ENCODE peak calls at places on chromosomes 12 and 14, in nine cellular contexts. Q is fibroblast of lung, G is tibial nerve, T is mammary epithelial cell, F is RWPE1, U is Peyer's patch, P is A549, J is suprapubic skin, S is IMR-90. V is an unnamed sample.

GRCh38 chr14:44027397-44027796 is 479.7 kb downstream of the FSCB start:
- DNase-seq in Q (no peak), G (no peak), T (no peak), F (no peak), U (no peak), P (no peak), J (no peak), S (no peak), V (no peak)

GRCh38 chr14:85416771-85417170 is 113.2 kb upstream of the FLRT2 start:
- DNase-seq in Q (peak), G (no peak), T (peak), F (peak), U (no peak), P (peak), J (no peak), S (peak), V (no peak)

GRCh38 chr12:27025116-27025515 is 2.8 kb downstream of the MED21 start:
- DNase-seq in Q (no peak), G (no peak), T (peak), F (no peak), U (no peak), P (no peak), J (no peak), S (peak), V (no peak)

GRCh38 chr14:96176275-96176674 is 28.4 kb upstream of the BDKRB2 start:
- DNase-seq in Q (no peak), G (no peak), T (no peak), F (no peak), U (no peak), P (no peak), J (no peak), S (peak), V (no peak)

GRCh38 chr12:12719496-12719895 is 2.3 kb downstream of the CDKN1B start:
- DNase-seq in Q (peak), G (no peak), T (peak), F (no peak), U (no peak), P (peak), J (no peak), S (no peak), V (no peak)

GRCh38 chr14:96811265-96811664 is 14.1 kb downstream of the VRK1 start:
- DNase-seq in Q (peak), G (no peak), T (peak), F (peak), U (no peak), P (no peak), J (no peak), S (peak), V (no peak)

GRCh38 chr14:29930283-29930682 is 2.6 kb upstream of the PRKD1 start:
- DNase-seq in Q (peak), G (no peak), T (no peak), F (peak), U (no peak), P (no peak), J (no peak), S (peak), V (peak)

GRCh38 chr12:3604750-3605638 is 114.0 kb downstream of the PRMT8 start:
- DNase-seq in Q (peak), G (no peak), T (peak), F (peak), U (no peak), P (no peak), J (no peak), S (no peak), V (peak)

GRCh38 chr14:76203086-76204001 is 51.6 kb downstream of the GPATCH2L start:
- DNase-seq in Q (peak), G (no peak), T (peak), F (peak), U (peak), P (peak), J (no peak), S (peak), V (peak)

GRCh38 chr12:122732170-122732569 is 1.5 kb upstream of the HCAR1 start:
- DNase-seq in Q (no peak), G (no peak), T (no peak), F (no peak), U (peak), P (no peak), J (no peak), S (no peak), V (no peak)

GRCh38 chr12:32809196-32809595 is 53.5 kb upstream of the YARS2 start:
- DNase-seq in Q (no peak), G (no peak), T (no peak), F (no peak), U (no peak), P (no peak), J (no peak), S (no peak), V (no peak)

GRCh38 chr12:111446044-111446581 is 40.4 kb downstream of the SH2B3 start:
- DNase-seq in Q (peak), G (no peak), T (no peak), F (no peak), U (peak), P (no peak), J (peak), S (peak), V (no peak)

GRCh38 chr12:110498984-110499706 is 2.8 kb downstream of the VPS29 start:
- DNase-seq in Q (peak), G (no peak), T (peak), F (peak), U (no peak), P (peak), J (no peak), S (peak), V (peak)

GRCh38 chr14:85528080-85528881 is 1.7 kb upstream of the FLRT2 start:
- DNase-seq in Q (peak), G (peak), T (peak), F (peak), U (no peak), P (peak), J (no peak), S (peak), V (peak)

GRCh38 chr14:89252887-89253532 is 164.0 kb downstream of the FOXN3 start:
- DNase-seq in Q (no peak), G (no peak), T (no peak), F (no peak), U (no peak), P (peak), J (no peak), S (peak), V (no peak)

GRCh38 chr12:51132693-51133092 is 40.2 kb downstream of the TFCP2 start:
- DNase-seq in Q (peak), G (no peak), T (no peak), F (no peak), U (no peak), P (no peak), J (no peak), S (peak), V (no peak)

GRCh38 chr14:101062611-101063010 is 159.1 kb upstream of the RTL1 start:
- DNase-seq in Q (peak), G (no peak), T (no peak), F (no peak), U (no peak), P (no peak), J (peak), S (peak), V (no peak)

GRCh38 chr14:99559286-99559990 is 44.6 kb downstream of the CCDC85C start:
- DNase-seq in Q (peak), G (no peak), T (no peak), F (no peak), U (no peak), P (no peak), J (no peak), S (no peak), V (no peak)

GRCh38 chr14:50320279-50320678 is 8.2 kb downstream of the DMAC2L start:
- DNase-seq in Q (peak), G (no peak), T (peak), F (peak), U (peak), P (no peak), J (no peak), S (peak), V (peak)

GRCh38 chr12:97142737-97143450 is 235.8 kb downstream of the NEDD1 start:
- DNase-seq in Q (peak), G (no peak), T (no peak), F (no peak), U (no peak), P (no peak), J (no peak), S (no peak), V (no peak)

GRCh38 chr12:47747596-47748506 is 10.8 kb downstream of the RAPGEF3 start:
- DNase-seq in Q (no peak), G (no peak), T (no peak), F (no peak), U (no peak), P (no peak), J (no peak), S (no peak), V (no peak)

GRCh38 chr12:32891956-32892355 is 4.6 kb downstream of the PKP2 start:
- DNase-seq in Q (peak), G (no peak), T (peak), F (peak), U (no peak), P (peak), J (no peak), S (no peak), V (no peak)

GRCh38 chr14:89807905-89808304 is 146.6 kb downstream of the EFCAB11 start:
- DNase-seq in Q (no peak), G (no peak), T (no peak), F (no peak), U (no peak), P (no peak), J (no peak), S (no peak), V (no peak)

GRCh38 chr14:85601246-85601645 is 71.3 kb downstream of the FLRT2 start:
- DNase-seq in Q (no peak), G (no peak), T (peak), F (no peak), U (no peak), P (no peak), J (no peak), S (no peak), V (no peak)

GRCh38 chr12:95582230-95583058 is 31.2 kb upstream of the USP44 start:
- DNase-seq in Q (peak), G (no peak), T (peak), F (peak), U (no peak), P (peak), J (no peak), S (peak), V (no peak)

GRCh38 chr14:58426819-58427288 is 477 bp downstream of the TIMM9 start:
- DNase-seq in Q (peak), G (peak), T (no peak), F (peak), U (peak), P (peak), J (no peak), S (peak), V (no peak)

GRCh38 chr12:107645630-107646333 is 39.8 kb upstream of the PWP1 start:
- DNase-seq in Q (peak), G (peak), T (no peak), F (no peak), U (no peak), P (no peak), J (no peak), S (no peak), V (no peak)

GRCh38 chr12:51181558-51181957 is 8.6 kb upstream of the TFCP2 start:
- DNase-seq in Q (no peak), G (no peak), T (no peak), F (no peak), U (no peak), P (no peak), J (no peak), S (no peak), V (no peak)

GRCh38 chr14:89625208-89625987 is 208.4 kb upstream of the FOXN3 start:
- DNase-seq in Q (peak), G (no peak), T (no peak), F (no peak), U (no peak), P (no peak), J (no peak), S (no peak), V (no peak)

GRCh38 chr12:26906704-26907103 is 31.1 kb downstream of the INTS13 start:
- DNase-seq in Q (no peak), G (no peak), T (peak), F (no peak), U (no peak), P (no peak), J (no peak), S (no peak), V (no peak)

GRCh38 chr14:56562883-56563282 is 16.7 kb upstream of the TMEM260 start:
- DNase-seq in Q (no peak), G (no peak), T (no peak), F (no peak), U (no peak), P (no peak), J (no peak), S (no peak), V (no peak)

GRCh38 chr12:117441751-117442150 is 80.3 kb upstream of the NOS1 start:
- DNase-seq in Q (peak), G (no peak), T (no peak), F (no peak), U (no peak), P (peak), J (no peak), S (no peak), V (peak)

GRCh38 chr12:78483767-78484315 is 380.7 kb upstream of the SYT1 start:
- DNase-seq in Q (no peak), G (no peak), T (no peak), F (no peak), U (no peak), P (no peak), J (no peak), S (no peak), V (no peak)

GRCh38 chr12:113056381-113056630 is 224 bp upstream of the DTX1 start:
- DNase-seq in Q (no peak), G (no peak), T (no peak), F (no peak), U (no peak), P (no peak), J (no peak), S (no peak), V (no peak)

GRCh38 chr14:81837304-81837703 is 303.7 kb upstream of the SEL1L start:
- DNase-seq in Q (no peak), G (no peak), T (no peak), F (no peak), U (no peak), P (no peak), J (no peak), S (no peak), V (no peak)

GRCh38 chr12:83390186-83390585 is 703.5 kb downstream of the TMTC2 start:
- DNase-seq in Q (no peak), G (no peak), T (no peak), F (no peak), U (no peak), P (no peak), J (no peak), S (no peak), V (no peak)

GRCh38 chr12:83388551-83388950 is 701.8 kb downstream of the TMTC2 start:
- DNase-seq in Q (no peak), G (no peak), T (no peak), F (no peak), U (no peak), P (no peak), J (no peak), S (no peak), V (no peak)

DNA sequence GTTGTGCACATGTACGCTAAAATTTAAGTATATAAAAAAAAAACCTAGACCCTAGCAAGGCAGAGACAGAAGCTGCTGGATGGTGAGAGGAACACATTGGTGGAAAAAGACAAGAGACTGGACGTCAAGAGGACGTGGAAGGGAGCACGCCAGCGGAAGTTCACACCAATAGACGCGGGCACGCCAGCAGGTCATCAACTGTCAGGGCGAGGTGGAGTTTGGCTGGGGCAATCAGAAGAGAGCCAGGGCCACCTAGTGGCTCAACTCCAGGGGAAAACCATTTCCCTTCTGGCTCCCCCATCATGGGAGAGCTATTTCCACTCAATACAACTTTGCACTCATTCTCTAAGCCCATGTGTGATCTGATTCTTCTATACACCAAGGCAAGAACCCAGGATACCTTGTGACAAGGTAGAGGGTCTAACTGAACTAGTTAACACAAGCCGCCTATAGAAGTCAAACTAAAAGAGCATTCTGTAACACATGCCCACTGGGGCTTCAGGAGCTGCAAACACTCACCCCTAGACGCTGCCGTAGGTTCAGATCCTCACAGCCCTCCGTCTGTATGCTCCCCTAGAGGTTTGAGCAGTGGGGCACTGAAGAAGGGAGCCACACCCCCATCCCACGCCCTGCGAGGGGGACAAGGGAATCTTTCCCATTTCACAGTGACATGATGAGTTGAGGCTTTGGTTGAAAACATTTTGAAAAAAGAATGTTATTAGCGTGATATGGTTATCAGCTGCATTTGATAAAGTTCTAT is 702.7 kb downstream of the TMTC2 start:
- DNase-seq in Q (no peak), G (no peak), T (no peak), F (no peak), U (peak), P (peak), J (no peak), S (no peak), V (no peak)
- H3K27ac ChIP-seq in Q (no peak), G (no peak), T (no peak), F (no peak), U (no peak), P (no peak), J (no peak), S (no peak), V (no peak)

DNA sequence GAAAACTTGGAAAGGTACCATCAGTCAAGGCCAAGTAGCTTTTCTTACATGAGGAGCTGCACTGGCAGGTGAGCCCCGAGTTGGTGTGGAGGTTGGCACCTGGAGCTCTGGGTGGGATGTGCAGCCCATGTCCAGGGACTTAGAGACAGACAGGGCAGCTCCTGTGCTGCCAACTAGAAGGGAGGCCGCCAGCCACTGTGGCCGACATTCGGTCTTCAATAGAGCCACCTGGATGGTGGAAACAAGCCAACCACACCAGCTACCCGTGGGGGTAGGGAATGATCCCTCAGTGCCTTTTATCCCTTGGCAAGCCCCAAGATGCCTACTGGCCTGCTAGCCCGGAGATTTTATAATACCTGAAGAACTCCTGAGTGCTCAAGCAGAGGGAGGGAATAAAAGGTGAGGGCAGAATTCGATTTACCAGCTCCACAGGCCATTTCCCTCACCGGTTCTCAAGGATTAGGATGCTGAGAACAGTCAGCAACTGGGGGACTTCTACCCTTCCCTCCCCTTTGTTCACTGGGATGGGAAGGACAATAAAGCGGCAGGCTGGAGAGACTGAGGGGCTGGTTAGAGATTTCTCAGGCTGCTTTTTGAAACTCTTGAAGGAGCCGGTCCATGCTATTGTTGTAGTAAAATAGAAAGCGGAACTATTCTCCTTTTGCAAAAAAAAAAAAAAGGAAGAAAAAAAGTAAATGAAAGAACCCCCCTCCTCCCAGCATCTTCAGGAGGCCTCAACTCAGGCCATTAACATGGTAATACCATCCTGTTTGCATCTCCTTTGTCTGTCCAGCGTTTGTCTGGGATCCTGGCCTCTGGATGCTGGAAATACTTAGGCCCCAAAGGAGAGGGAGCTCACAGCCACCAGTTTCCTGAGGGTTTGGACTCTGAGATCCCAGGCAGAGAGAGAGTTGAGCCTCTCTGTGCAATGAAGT is 321.6 kb downstream of the ZFP36L1 start:
- DNase-seq in Q (no peak), G (no peak), T (no peak), F (no peak), U (no peak), P (no peak), J (no peak), S (no peak), V (no peak)
- H3K27ac ChIP-seq in Q (no peak), G (peak), T (no peak), F (peak), U (peak), P (peak), J (no peak), S (no peak), V (no peak)

DNA sequence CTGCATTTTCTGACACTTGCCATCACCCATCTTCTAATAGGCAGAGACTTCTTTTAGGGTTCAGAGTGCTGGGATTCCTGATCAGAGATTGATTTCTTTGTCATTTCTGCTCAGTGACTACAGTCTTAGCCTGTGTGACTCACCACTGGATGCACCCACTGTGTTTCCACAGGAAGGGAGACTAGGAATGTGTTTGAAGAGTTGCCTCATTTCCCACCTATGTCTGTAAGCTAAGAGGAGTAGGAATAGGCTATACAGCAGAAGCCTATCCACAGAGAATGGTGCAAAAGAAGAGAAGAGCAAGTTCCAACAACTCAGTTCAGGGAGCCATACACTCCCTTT is 60.2 kb upstream of the ACTN1 start:
- DNase-seq in Q (peak), G (no peak), T (peak), F (peak), U (no peak), P (peak), J (no peak), S (peak), V (no peak)
- H3K27ac ChIP-seq in Q (peak), G (no peak), T (no peak), F (no peak), U (no peak), P (peak), J (no peak), S (peak), V (peak)

DNA sequence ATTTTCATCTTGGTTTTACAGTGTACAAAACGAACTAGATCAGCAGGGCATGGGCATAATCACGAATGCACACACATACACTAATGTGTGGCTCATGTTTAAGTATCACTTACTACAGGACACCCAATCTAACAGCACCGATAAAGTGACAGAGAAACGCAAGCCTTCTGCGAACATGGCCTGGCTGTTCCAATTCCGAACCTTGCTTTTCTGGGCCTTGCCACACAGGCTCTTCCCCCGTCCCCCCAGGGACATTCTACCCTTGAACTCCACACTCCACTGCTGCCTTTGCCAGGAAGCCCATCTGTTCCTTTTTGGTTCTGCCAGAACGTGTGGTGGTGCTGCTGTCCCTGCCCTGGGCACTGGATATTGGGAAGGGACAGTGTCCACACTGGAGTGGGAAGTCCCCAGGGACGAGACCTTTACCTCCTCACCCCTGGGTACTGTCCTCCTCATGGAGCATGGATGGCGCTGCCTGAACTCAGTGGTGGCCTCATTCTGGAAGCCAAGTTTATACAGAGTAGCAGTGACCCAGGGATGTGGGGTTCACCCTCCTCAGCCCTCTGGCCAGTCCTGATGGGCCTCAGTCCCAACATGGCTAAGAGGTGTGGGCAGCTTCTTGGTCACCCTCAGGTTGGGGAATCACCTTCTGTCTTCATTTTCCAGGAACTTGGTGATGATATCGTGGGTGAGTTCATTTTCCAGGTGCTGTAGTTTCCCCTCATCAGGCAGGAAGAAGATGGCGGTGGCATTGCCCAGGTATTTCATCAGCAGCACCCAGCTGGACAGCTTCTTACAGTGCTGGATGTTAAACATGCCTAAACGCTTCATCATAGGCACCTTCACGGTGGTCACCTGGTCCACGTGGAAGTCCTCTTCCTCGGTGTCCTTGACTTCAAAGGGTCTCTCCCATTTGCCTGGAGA is 7.9 kb downstream of the SERPINA1 start:
- DNase-seq in Q (no peak), G (no peak), T (no peak), F (no peak), U (no peak), P (no peak), J (no peak), S (no peak), V (no peak)
- H3K27ac ChIP-seq in Q (no peak), G (no peak), T (no peak), F (no peak), U (no peak), P (no peak), J (no peak), S (no peak), V (peak)